ENCODE peak calls at places on chromosomes 7 and 10, in ten cellular contexts. S, P, Q, K, E, X, D, B, R and A are unnamed samples.
A peak's percentile ranks its signal among the peaks of the same experiment; 100 is the strongest.

GRCh38 chr7:135321556-135321955 is 87.9 kb downstream of the STRA8 start:
- DNase-seq in S (no peak), P (no peak), Q (no peak), K (peak; percentile 64), E (no peak), X (peak; percentile 28), D (no peak), B (no peak), R (no peak), A (no peak)

GRCh38 chr7:371119-371778 is 81.3 kb downstream of the FOXL3 start:
- DNase-seq in S (peak; percentile 20), P (no peak), Q (no peak), K (no peak), E (no peak), X (no peak), D (peak; percentile 1), B (peak; percentile 61), R (no peak), A (no peak)

GRCh38 chr7:71735961-71736556 is 604.1 kb downstream of the GALNT17 start:
- DNase-seq in S (peak; percentile 53), P (no peak), Q (peak; percentile 50), K (peak; percentile 22), E (no peak), X (peak; percentile 53), D (no peak), B (no peak), R (peak; percentile 3), A (peak; percentile 1)

GRCh38 chr7:2807846-2808772 is 36.0 kb downstream of the GNA12 start:
- DNase-seq in S (no peak), P (no peak), Q (no peak), K (no peak), E (no peak), X (peak; percentile 79), D (no peak), B (no peak), R (no peak), A (no peak)

GRCh38 chr10:44824607-44825006 is 86.5 kb upstream of the TMEM72 start:
- DNase-seq in S (no peak), P (no peak), Q (no peak), K (no peak), E (no peak), X (no peak), D (no peak), B (no peak), R (no peak), A (no peak)

GRCh38 chr7:115447495-115447894 is 525.6 kb downstream of the MDFIC start:
- DNase-seq in S (no peak), P (no peak), Q (no peak), K (no peak), E (no peak), X (no peak), D (no peak), B (no peak), R (no peak), A (no peak)

GRCh38 chr7:50330254-50330653 is 25.7 kb downstream of the IKZF1 start:
- DNase-seq in S (no peak), P (no peak), Q (no peak), K (no peak), E (no peak), X (no peak), D (no peak), B (no peak), R (no peak), A (no peak)

GRCh38 chr10:70702193-70702763 is 30.0 kb downstream of the ADAMTS14 start:
- DNase-seq in S (no peak), P (no peak), Q (no peak), K (no peak), E (no peak), X (no peak), D (no peak), B (no peak), R (no peak), A (no peak)

GRCh38 chr10:110794808-110795207 is 76.9 kb upstream of the PDCD4 start:
- DNase-seq in S (no peak), P (peak; percentile 43), Q (no peak), K (no peak), E (peak; percentile 49), X (no peak), D (peak; percentile 73), B (no peak), R (no peak), A (peak; percentile 24)

GRCh38 chr7:107857541-107857912 is 33.5 kb upstream of the DLD start:
- DNase-seq in S (no peak), P (no peak), Q (no peak), K (peak; percentile 75), E (no peak), X (no peak), D (no peak), B (no peak), R (no peak), A (no peak)

GRCh38 chr7:1954366-1955004 is 278.3 kb downstream of the MAD1L1 start:
- DNase-seq in S (no peak), P (peak; percentile 10), Q (peak; percentile 7), K (no peak), E (no peak), X (no peak), D (no peak), B (peak; percentile 59), R (no peak), A (no peak)

GRCh38 chr10:48602401-48603135 is 2.3 kb downstream of the ARHGAP22 start:
- DNase-seq in S (no peak), P (no peak), Q (no peak), K (no peak), E (no peak), X (no peak), D (no peak), B (no peak), R (no peak), A (no peak)

GRCh38 chr7:92025260-92025659 is 84.6 kb downstream of the AKAP9 start:
- DNase-seq in S (no peak), P (no peak), Q (no peak), K (peak; percentile 87), E (no peak), X (peak; percentile 26), D (no peak), B (no peak), R (peak; percentile 48), A (no peak)

GRCh38 chr7:94514917-94515316 is 5.3 kb downstream of the CASD1 start:
- DNase-seq in S (no peak), P (no peak), Q (no peak), K (no peak), E (no peak), X (no peak), D (no peak), B (no peak), R (no peak), A (no peak)

DNA sequence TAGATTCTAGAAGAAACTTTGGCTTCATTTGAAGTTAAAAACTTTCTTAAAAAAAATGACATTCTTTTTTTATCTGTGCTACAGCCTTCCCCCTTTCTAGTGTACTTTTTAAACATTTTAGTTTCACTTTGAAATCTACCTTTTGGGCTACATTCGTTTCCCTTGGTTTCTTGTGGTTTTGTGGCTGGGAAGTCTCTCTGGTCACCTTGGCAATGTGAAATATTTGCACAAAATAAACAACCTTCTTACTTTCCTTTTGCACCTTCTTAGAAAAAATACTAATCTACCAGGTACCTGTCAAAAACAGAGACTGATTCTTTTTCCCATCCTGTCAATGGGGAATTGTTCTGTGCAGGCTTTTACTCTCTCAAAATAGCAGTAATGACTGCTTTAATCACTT is 350.2 kb downstream of the GATA3 start:
- DNase-seq in S (no peak), P (no peak), Q (no peak), K (peak; percentile 44), E (no peak), X (no peak), D (no peak), B (no peak), R (no peak), A (no peak)
- H3K27ac ChIP-seq in S (no peak overlapping the region), P (no peak overlapping the region), Q (no peak overlapping the region), K (no peak overlapping the region), E (no peak overlapping the region), X (no peak overlapping the region), D (no peak overlapping the region), B (no peak overlapping the region), R (no peak overlapping the region), A (no peak overlapping the region)

DNA sequence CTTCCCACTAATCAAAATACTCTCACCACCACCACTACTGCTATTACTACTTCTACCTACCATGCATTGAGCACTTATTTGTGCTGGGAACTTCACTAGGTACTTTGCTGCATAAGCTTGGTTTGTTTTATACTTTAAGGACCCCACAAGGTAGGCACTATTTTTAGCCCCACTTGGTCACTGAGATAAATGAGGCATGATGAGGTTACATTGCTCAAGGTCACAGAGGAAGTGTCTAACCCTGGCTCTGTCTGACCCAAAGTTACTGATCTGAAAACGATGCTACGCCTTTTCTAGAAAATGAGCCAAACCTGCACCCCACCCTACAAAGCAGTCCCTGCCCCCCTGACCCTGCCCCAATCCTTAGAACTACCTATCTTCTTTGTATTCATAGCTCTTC is 35.6 kb downstream of the NRP1 start:
- DNase-seq in S (no peak), P (no peak), Q (no peak), K (no peak), E (no peak), X (no peak), D (no peak), B (no peak), R (no peak), A (no peak)
- H3K27ac ChIP-seq in S (no peak overlapping the region), P (peak overlapping the region; percentile 77), Q (peak overlapping the region; percentile 71), K (no peak overlapping the region), E (no peak overlapping the region), X (no peak overlapping the region), D (peak overlapping the region; percentile 83), B (no peak overlapping the region), R (no peak overlapping the region), A (no peak overlapping the region)

DNA sequence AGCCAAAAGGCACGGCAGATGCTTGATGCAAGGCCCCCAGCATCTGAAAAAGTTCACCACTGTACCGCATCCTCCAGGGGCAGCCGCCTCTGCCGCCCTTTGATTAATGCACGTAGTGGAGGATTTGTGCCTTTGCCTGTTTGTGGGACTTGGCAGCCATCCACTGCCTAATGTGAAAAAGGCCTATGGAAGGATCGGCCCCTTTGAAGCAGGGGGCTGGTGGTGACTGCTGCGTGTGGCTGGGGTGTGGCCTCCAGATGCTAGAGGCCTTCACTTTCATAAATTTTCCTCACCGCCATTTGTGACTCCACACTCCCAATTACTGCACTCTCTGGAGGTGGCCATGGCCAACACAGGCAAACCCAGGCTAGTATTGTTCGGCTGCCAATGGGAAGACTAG is 226.0 kb downstream of the BMPER start:
- DNase-seq in S (no peak), P (no peak), Q (no peak), K (peak; percentile 31), E (no peak), X (no peak), D (no peak), B (no peak), R (no peak), A (no peak)
- H3K27ac ChIP-seq in S (peak overlapping the region; percentile 46), P (no peak overlapping the region), Q (no peak overlapping the region), K (no peak overlapping the region), E (no peak overlapping the region), X (no peak overlapping the region), D (no peak overlapping the region), B (no peak overlapping the region), R (no peak overlapping the region), A (no peak overlapping the region)

DNA sequence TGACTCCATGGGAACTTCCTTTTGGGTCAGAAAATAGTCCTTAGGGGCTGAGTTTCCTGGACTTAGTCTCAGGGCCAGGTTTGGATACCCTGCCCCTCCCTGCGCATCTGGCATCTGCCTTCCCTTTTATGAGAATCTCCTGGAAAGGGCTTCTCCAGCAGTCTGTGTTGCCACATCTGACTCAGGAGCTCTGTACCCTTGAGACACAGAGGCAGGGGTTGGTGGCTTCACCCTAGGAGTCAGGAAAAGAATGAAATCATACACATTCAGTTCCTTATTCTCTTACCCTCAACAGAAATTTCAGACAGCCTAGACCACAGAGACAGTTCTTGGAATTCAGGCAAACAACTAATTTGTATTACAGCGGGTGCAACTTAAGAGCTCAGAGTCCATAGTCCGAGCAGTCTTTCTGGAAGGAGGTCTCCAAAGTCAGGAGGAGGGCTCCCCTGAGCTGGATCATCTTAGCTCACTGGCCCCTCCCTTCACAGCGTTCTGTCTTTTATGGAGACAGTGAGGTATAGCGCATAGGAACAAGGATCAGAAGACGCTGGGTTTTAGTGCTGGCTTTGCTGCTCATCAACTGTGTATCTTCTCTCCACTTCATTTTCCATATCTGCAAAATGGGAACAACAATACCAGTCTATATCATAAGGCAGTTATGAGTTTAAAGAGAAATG is 3.0 kb upstream of the PLAU start:
- DNase-seq in S (peak; percentile 74), P (no peak), Q (peak; percentile 70), K (peak; percentile 70), E (no peak), X (peak; percentile 91), D (peak; percentile 44), B (no peak), R (no peak), A (no peak)
- H3K27ac ChIP-seq in S (peak overlapping the region; percentile 91), P (peak overlapping the region; percentile 92), Q (peak overlapping the region; percentile 86), K (peak overlapping the region; percentile 97), E (no peak overlapping the region), X (peak overlapping the region; percentile 90), D (peak overlapping the region; percentile 92), B (peak overlapping the region; percentile 86), R (peak overlapping the region; percentile 100), A (no peak overlapping the region)